ENCODE peak calls at places on chromosomes 2 and 18, in eight cellular contexts. Y is H9; L is IMR-90; F is A549; H is CD8-positive, alpha-beta memory T cell; U is uterus; J is cardiac muscle cell; Z is Karpas-422. I is an unnamed sample. For H3K4me1, the result is how much of the 10 kb centered on the place peaks cover.

GRCh38 chr18:6031004-6031403 is 135.7 kb upstream of the TMEM200C start:
- DNase-seq in Y (no peak), L (peak), F (no peak), H (no peak), U (no peak), J (no peak), Z (no peak), I (no peak)

GRCh38 chr2:105385703-105386540 is 12.9 kb downstream of the FHL2 start:
- DNase-seq in Y (no peak), L (no peak), F (no peak), H (no peak), U (no peak), J (no peak), Z (no peak), I (no peak)

GRCh38 chr2:228540976-228541375 is 359.5 kb upstream of the SPHKAP start:
- DNase-seq in Y (no peak), L (no peak), F (no peak), H (no peak), U (no peak), J (no peak), Z (no peak), I (no peak)

GRCh38 chr18:49467019-49467563 is 6.6 kb upstream of the DYM start:
- DNase-seq in Y (no peak), L (no peak), F (no peak), H (no peak), U (no peak), J (no peak), Z (no peak), I (no peak)

GRCh38 chr2:144320491-144320890 is 199.4 kb downstream of the ZEB2 start:
- DNase-seq in Y (no peak), L (peak), F (no peak), H (peak), U (no peak), J (no peak), Z (peak), I (no peak)

GRCh38 chr18:9913151-9913525 is 678 bp upstream of the VAPA start:
- DNase-seq in Y (no peak), L (no peak), F (no peak), H (no peak), U (no peak), J (no peak), Z (no peak), I (no peak)

GRCh38 chr18:45845410-45845809 is 19.9 kb downstream of the SIGLEC15 start:
- DNase-seq in Y (no peak), L (no peak), F (no peak), H (no peak), U (no peak), J (peak), Z (no peak), I (no peak)

GRCh38 chr2:174761837-174762236 is 2.4 kb downstream of the CHRNA1 start:
- DNase-seq in Y (no peak), L (peak), F (no peak), H (no peak), U (no peak), J (no peak), Z (no peak), I (no peak)

GRCh38 chr2:157692768-157693167 is 64.1 kb upstream of the ACVR1C start:
- DNase-seq in Y (no peak), L (peak), F (no peak), H (no peak), U (no peak), J (no peak), Z (no peak), I (no peak)

GRCh38 chr2:230441188-230441897 is 25.3 kb downstream of the SP100 start:
- DNase-seq in Y (no peak), L (peak), F (no peak), H (peak), U (no peak), J (no peak), Z (no peak), I (no peak)

GRCh38 chr2:191304939-191305875 is 60.0 kb downstream of the MYO1B start:
- DNase-seq in Y (no peak), L (peak), F (no peak), H (no peak), U (peak), J (no peak), Z (no peak), I (no peak)

GRCh38 chr2:6977095-6977777 is 60.0 kb downstream of the RNF144A start:
- DNase-seq in Y (no peak), L (no peak), F (no peak), H (no peak), U (peak), J (no peak), Z (no peak), I (no peak)

GRCh38 chr2:75564026-75564688 is 3.4 kb upstream of the EVA1A start:
- DNase-seq in Y (no peak), L (no peak), F (no peak), H (no peak), U (no peak), J (no peak), Z (no peak), I (no peak)

GRCh38 chr18:60411715-60412114 is 39.1 kb upstream of the MC4R start:
- DNase-seq in Y (peak), L (no peak), F (no peak), H (no peak), U (no peak), J (peak), Z (peak), I (peak)

GRCh38 chr2:239942090-239942489 is 83.1 kb downstream of the NDUFA10 start:
- DNase-seq in Y (no peak), L (no peak), F (no peak), H (no peak), U (no peak), J (no peak), Z (no peak), I (no peak)

GRCh38 chr2:207682557-207682956 is 28.9 kb upstream of the CCNYL1 start:
- DNase-seq in Y (no peak), L (no peak), F (no peak), H (no peak), U (no peak), J (no peak), Z (no peak), I (no peak)

GRCh38 chr2:219496247-219496646 is 2.4 kb upstream of the GMPPA start:
- DNase-seq in Y (no peak), L (no peak), F (no peak), H (no peak), U (peak), J (no peak), Z (no peak), I (no peak)

GRCh38 chr2:177183860-177184259 is 28.7 kb upstream of the HNRNPA3 start:
- DNase-seq in Y (no peak), L (no peak), F (no peak), H (no peak), U (no peak), J (no peak), Z (no peak), I (no peak)

GRCh38 chr2:42100696-42101585 is 53.1 kb downstream of the PKDCC start:
- DNase-seq in Y (peak), L (peak), F (no peak), H (peak), U (peak), J (no peak), Z (no peak), I (no peak)

GRCh38 chr2:236971919-236972381 is 113.7 kb upstream of the COPS8 start:
- DNase-seq in Y (no peak), L (no peak), F (no peak), H (no peak), U (no peak), J (no peak), Z (no peak), I (no peak)

GRCh38 chr2:36889782-36890181 is 76.6 kb downstream of the STRN start:
- DNase-seq in Y (no peak), L (peak), F (peak), H (no peak), U (no peak), J (no peak), Z (no peak), I (no peak)

GRCh38 chr18:5895886-5896740 is 791 bp upstream of the TMEM200C start:
- DNase-seq in Y (peak), L (peak), F (no peak), H (no peak), U (no peak), J (peak), Z (no peak), I (no peak)

GRCh38 chr2:66334237-66335054 is 100.5 kb upstream of the MEIS1 start:
- DNase-seq in Y (peak), L (no peak), F (no peak), H (no peak), U (peak), J (no peak), Z (no peak), I (no peak)

GRCh38 chr2:38892819-38893218 is 3.1 kb downstream of the ARHGEF33 start:
- DNase-seq in Y (no peak), L (peak), F (no peak), H (no peak), U (no peak), J (no peak), Z (no peak), I (no peak)

GRCh38 chr2:101121174-101121573 is 30.0 kb downstream of the TBC1D8 start:
- DNase-seq in Y (no peak), L (no peak), F (no peak), H (no peak), U (no peak), J (no peak), Z (no peak), I (no peak)

GRCh38 chr18:23814977-23815614 is 125.8 kb downstream of the LAMA3 start:
- DNase-seq in Y (no peak), L (no peak), F (no peak), H (no peak), U (no peak), J (no peak), Z (no peak), I (no peak)

GRCh38 chr18:75208836-75209128 is 157 bp downstream of the PTGR3 start:
- DNase-seq in Y (peak), L (no peak), F (no peak), H (no peak), U (no peak), J (no peak), Z (no peak), I (no peak)

GRCh38 chr2:199627417-199627816 is 169.7 kb upstream of the SATB2 start:
- DNase-seq in Y (no peak), L (no peak), F (no peak), H (no peak), U (no peak), J (no peak), Z (no peak), I (no peak)

DNA sequence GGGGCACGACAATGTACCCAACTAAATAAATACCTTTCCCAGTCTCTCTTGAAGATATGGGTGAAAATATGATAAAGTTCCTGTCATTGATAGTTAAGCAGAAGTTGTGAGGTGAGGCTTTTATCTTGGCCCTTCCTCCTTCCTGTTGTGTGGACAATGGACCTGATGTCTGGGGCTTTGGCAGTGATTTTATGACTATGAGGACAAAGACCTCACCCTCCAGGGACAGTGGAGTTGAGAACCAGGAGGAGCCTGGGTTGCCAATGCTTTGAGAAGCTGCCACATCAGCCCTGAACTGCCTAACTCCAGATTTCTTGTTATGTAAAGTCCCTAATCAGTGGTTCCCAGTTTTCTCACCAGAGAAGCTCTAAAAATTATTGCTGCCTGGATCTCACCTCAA is 20.8 kb upstream of the MGAT4A start:
- DNase-seq in Y (no peak), L (no peak), F (no peak), H (no peak), U (no peak), J (no peak), Z (no peak), I (no peak)
- H3K4me1 ChIP-seq in Y (under half), L (under half), F (under half), H (under half), U (under half), J (under half), Z (under half), I (under half)

DNA sequence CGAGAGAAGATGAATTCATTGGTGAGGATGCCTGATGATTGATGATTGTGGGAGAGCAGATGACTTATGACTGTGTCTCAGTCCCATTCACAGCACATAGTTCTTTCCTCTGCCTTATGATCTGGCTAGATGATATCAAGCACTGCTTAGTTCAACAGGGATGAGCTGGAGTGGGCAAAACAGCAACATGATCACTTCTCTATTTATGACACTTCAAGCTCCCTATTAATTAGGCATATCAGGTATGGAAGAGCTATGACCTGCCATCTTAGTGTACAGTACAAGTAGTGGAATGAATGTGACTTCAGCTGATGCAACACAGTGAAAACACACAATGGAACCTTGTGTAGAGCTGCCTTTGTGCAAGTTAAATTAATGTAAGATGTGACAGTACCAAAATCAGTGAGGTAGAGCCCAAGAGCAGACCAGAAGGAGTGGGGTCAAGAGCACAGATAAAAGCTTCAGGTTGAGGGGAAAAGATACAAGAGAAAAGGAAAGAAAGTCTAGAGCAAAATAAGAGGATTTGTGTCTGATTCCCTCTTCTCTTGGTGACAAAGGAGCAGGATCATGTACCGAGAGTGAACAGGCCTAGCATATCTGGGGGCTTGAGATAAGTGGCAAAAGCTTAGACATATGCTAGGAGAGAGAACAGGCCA is 93.0 kb upstream of the MYO3B start:
- DNase-seq in Y (no peak), L (no peak), F (no peak), H (no peak), U (no peak), J (peak), Z (no peak), I (no peak)
- H3K4me1 ChIP-seq in Y (under half), L (under half), F (under half), H (under half), U (under half), J (under half), Z (under half), I (under half)

DNA sequence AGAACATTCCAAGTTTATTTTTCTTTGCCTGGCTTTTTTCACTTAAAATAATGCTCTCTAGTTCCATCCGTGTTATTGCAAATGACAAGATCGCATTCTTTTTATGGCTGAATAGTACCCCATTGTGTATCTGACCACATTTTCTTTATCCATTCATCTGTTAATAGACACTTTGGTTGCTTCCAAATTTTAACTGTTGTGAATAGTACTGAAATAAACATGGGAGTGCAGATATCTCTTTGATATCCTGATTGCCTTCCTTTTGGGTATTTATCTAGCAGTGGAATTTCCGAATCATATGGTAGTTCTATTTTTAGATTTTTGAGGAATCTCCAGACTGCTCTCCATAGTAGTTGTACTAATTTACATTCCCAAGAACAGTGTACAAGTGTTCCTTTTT is 230.5 kb downstream of the FIGN start:
- DNase-seq in Y (no peak), L (no peak), F (no peak), H (no peak), U (no peak), J (no peak), Z (no peak), I (no peak)
- H3K4me1 ChIP-seq in Y (under half), L (under half), F (under half), H (under half), U (under half), J (under half), Z (under half), I (under half)

GRCh38 chr2:143148757-143149156 is 19.5 kb downstream of the ARHGAP15 start:
- DNase-seq in Y (no peak), L (no peak), F (no peak), H (no peak), U (no peak), J (no peak), Z (no peak), I (no peak)
- H3K4me1 ChIP-seq in Y (under half), L (under half), F (under half), H (half or more), U (under half), J (under half), Z (half or more), I (under half)

DNA sequence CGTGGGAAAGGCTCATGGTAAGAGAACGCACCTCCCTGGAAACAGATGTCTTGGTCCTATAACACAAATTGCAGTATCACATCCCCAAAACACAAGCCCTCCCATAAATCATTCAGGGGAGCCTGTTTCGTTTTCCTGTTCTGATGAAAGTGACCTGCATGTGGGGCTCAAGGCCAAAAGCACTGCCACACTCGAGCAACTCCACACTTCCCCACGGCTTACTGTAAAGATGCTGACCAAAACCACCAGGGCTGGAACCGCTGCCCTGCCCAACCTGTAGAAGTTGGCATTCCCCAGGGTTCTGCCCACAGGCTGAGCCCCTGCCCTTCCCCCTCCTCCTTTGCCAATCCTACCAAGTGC is 139.7 kb downstream of the BCL11A start:
- DNase-seq in Y (no peak), L (no peak), F (no peak), H (no peak), U (no peak), J (no peak), Z (peak), I (no peak)
- H3K4me1 ChIP-seq in Y (under half), L (under half), F (under half), H (under half), U (under half), J (under half), Z (under half), I (under half)

GRCh38 chr2:72271276-72271614 is 123.6 kb upstream of the CYP26B1 start:
- DNase-seq in Y (no peak), L (no peak), F (no peak), H (no peak), U (no peak), J (no peak), Z (no peak), I (no peak)
- H3K4me1 ChIP-seq in Y (under half), L (under half), F (half or more), H (under half), U (under half), J (under half), Z (under half), I (under half)

GRCh38 chr2:47011696-47012095 is 96.1 kb upstream of the MCFD2 start:
- DNase-seq in Y (no peak), L (no peak), F (no peak), H (no peak), U (no peak), J (no peak), Z (no peak), I (no peak)

GRCh38 chr2:47012189-47012588 is 96.6 kb upstream of the MCFD2 start:
- DNase-seq in Y (no peak), L (no peak), F (no peak), H (no peak), U (no peak), J (no peak), Z (no peak), I (no peak)

GRCh38 chr2:47014564-47015051 is 99.0 kb upstream of the MCFD2 start:
- DNase-seq in Y (no peak), L (no peak), F (no peak), H (no peak), U (no peak), J (no peak), Z (no peak), I (no peak)

GRCh38 chr2:47012866-47013265 is 97.3 kb upstream of the MCFD2 start:
- DNase-seq in Y (no peak), L (no peak), F (no peak), H (no peak), U (no peak), J (no peak), Z (no peak), I (no peak)

GRCh38 chr2:47013383-47013782 is 97.8 kb upstream of the MCFD2 start:
- DNase-seq in Y (no peak), L (no peak), F (no peak), H (no peak), U (no peak), J (no peak), Z (no peak), I (no peak)
- H3K4me1 ChIP-seq in Y (under half), L (under half), F (under half), H (under half), U (under half), J (under half), Z (under half), I (under half)

GRCh38 chr2:107712857-107713256 is 113.8 kb upstream of the RGPD4 start:
- DNase-seq in Y (no peak), L (no peak), F (no peak), H (no peak), U (no peak), J (no peak), Z (no peak), I (no peak)
- H3K4me1 ChIP-seq in Y (under half), L (under half), F (under half), H (under half), U (under half), J (under half), Z (under half), I (under half)

I was measured in iPS DF 6.9.